ENCODE peak calls at places on chromosomes 4 and X, in eight cellular contexts. One of them, this sample, is unnamed.

GRCh38 chrX:41236629-41237028 is 97.3 kb upstream of the DDX3X start:
- DNase-seq in astrocyte: no peak
- DNase-seq in BJ: no peak
- DNase-seq in AG10803: peak; percentile 13
- DNase-seq in bronchial epithelial cell: no peak
- DNase-seq in brain microvascular endothelial cell: no peak
- DNase-seq in colonic mucosa: no peak
- DNase-seq in left ventricle myocardium inferior: no peak
- DNase-seq in this sample: no peak

GRCh38 chr4:7021930-7022658 is 21.1 kb upstream of the TADA2B start:
- DNase-seq in astrocyte: peak; percentile 84
- DNase-seq in BJ: peak; percentile 94
- DNase-seq in AG10803: peak; percentile 94
- DNase-seq in bronchial epithelial cell: peak; percentile 64
- DNase-seq in brain microvascular endothelial cell: peak; percentile 71
- DNase-seq in colonic mucosa: no peak
- DNase-seq in left ventricle myocardium inferior: no peak
- DNase-seq in this sample: peak; percentile 79

GRCh38 chr4:97984545-97985131 is 158.6 kb downstream of the STPG2 start:
- DNase-seq in astrocyte: no peak
- DNase-seq in BJ: no peak
- DNase-seq in AG10803: no peak
- DNase-seq in bronchial epithelial cell: no peak
- DNase-seq in brain microvascular endothelial cell: no peak
- DNase-seq in colonic mucosa: no peak
- DNase-seq in left ventricle myocardium inferior: no peak
- DNase-seq in this sample: peak; percentile 17

GRCh38 chrX:152895724-152896420 is 2.0 kb upstream of the ZNF185 start:
- DNase-seq in astrocyte: no peak
- DNase-seq in BJ: no peak
- DNase-seq in AG10803: no peak
- DNase-seq in bronchial epithelial cell: peak; percentile 82
- DNase-seq in brain microvascular endothelial cell: no peak
- DNase-seq in colonic mucosa: peak; percentile 72
- DNase-seq in left ventricle myocardium inferior: no peak
- DNase-seq in this sample: peak; percentile 90

GRCh38 chrX:149010026-149010898 is 494.8 kb downstream of the IDS start:
- DNase-seq in astrocyte: no peak
- DNase-seq in BJ: no peak
- DNase-seq in AG10803: no peak
- DNase-seq in bronchial epithelial cell: no peak
- DNase-seq in brain microvascular endothelial cell: no peak
- DNase-seq in colonic mucosa: no peak
- DNase-seq in left ventricle myocardium inferior: no peak
- DNase-seq in this sample: no peak

GRCh38 chrX:16589211-16589610 is 60.7 kb upstream of the S100G start:
- DNase-seq in astrocyte: peak; percentile 63
- DNase-seq in BJ: no peak
- DNase-seq in AG10803: peak; percentile 64
- DNase-seq in bronchial epithelial cell: peak; percentile 75
- DNase-seq in brain microvascular endothelial cell: peak; percentile 28
- DNase-seq in colonic mucosa: no peak
- DNase-seq in left ventricle myocardium inferior: no peak
- DNase-seq in this sample: peak; percentile 76

GRCh38 chr4:2843909-2844584 is 403 bp downstream of the ADD1 start:
- DNase-seq in astrocyte: no peak
- DNase-seq in BJ: no peak
- DNase-seq in AG10803: peak; percentile 23
- DNase-seq in bronchial epithelial cell: no peak
- DNase-seq in brain microvascular endothelial cell: peak; percentile 14
- DNase-seq in colonic mucosa: peak; percentile 50
- DNase-seq in left ventricle myocardium inferior: peak; percentile 61
- DNase-seq in this sample: peak; percentile 22

GRCh38 chr4:157983300-157983699 is 189.5 kb downstream of the GASK1B start:
- DNase-seq in astrocyte: no peak
- DNase-seq in BJ: no peak
- DNase-seq in AG10803: no peak
- DNase-seq in bronchial epithelial cell: no peak
- DNase-seq in brain microvascular endothelial cell: no peak
- DNase-seq in colonic mucosa: no peak
- DNase-seq in left ventricle myocardium inferior: no peak
- DNase-seq in this sample: no peak

GRCh38 chr4:39324446-39324845 is 41.7 kb downstream of the RFC1 start:
- DNase-seq in astrocyte: no peak
- DNase-seq in BJ: no peak
- DNase-seq in AG10803: no peak
- DNase-seq in bronchial epithelial cell: no peak
- DNase-seq in brain microvascular endothelial cell: no peak
- DNase-seq in colonic mucosa: no peak
- DNase-seq in left ventricle myocardium inferior: no peak
- DNase-seq in this sample: no peak

GRCh38 chr4:140871368-140871767 is 115.2 kb upstream of the TBC1D9 start:
- DNase-seq in astrocyte: no peak
- DNase-seq in BJ: no peak
- DNase-seq in AG10803: no peak
- DNase-seq in bronchial epithelial cell: no peak
- DNase-seq in brain microvascular endothelial cell: no peak
- DNase-seq in colonic mucosa: no peak
- DNase-seq in left ventricle myocardium inferior: no peak
- DNase-seq in this sample: no peak

GRCh38 chr4:156771171-156771837 is 200.3 kb downstream of the PDGFC start:
- DNase-seq in astrocyte: peak; percentile 82
- DNase-seq in BJ: no peak
- DNase-seq in AG10803: peak; percentile 93
- DNase-seq in bronchial epithelial cell: peak; percentile 100
- DNase-seq in brain microvascular endothelial cell: peak; percentile 28
- DNase-seq in colonic mucosa: no peak
- DNase-seq in left ventricle myocardium inferior: no peak
- DNase-seq in this sample: peak; percentile 99

GRCh38 chr4:7753271-7753670 is 186.4 kb downstream of the AFAP1 start:
- DNase-seq in astrocyte: peak; percentile 34
- DNase-seq in BJ: no peak
- DNase-seq in AG10803: no peak
- DNase-seq in bronchial epithelial cell: peak; percentile 81
- DNase-seq in brain microvascular endothelial cell: no peak
- DNase-seq in colonic mucosa: no peak
- DNase-seq in left ventricle myocardium inferior: no peak
- DNase-seq in this sample: peak; percentile 86

GRCh38 chr4:8306511-8307021 is 37.0 kb downstream of the HTRA3 start:
- DNase-seq in astrocyte: no peak
- DNase-seq in BJ: no peak
- DNase-seq in AG10803: peak; percentile 12
- DNase-seq in bronchial epithelial cell: no peak
- DNase-seq in brain microvascular endothelial cell: no peak
- DNase-seq in colonic mucosa: no peak
- DNase-seq in left ventricle myocardium inferior: peak; percentile 38
- DNase-seq in this sample: no peak

GRCh38 chr4:1743551-1743950 is 22.2 kb downstream of the TACC3 start:
- DNase-seq in astrocyte: no peak
- DNase-seq in BJ: no peak
- DNase-seq in AG10803: no peak
- DNase-seq in bronchial epithelial cell: no peak
- DNase-seq in brain microvascular endothelial cell: no peak
- DNase-seq in colonic mucosa: no peak
- DNase-seq in left ventricle myocardium inferior: no peak
- DNase-seq in this sample: no peak

GRCh38 chr4:81095411-81095810 is 64.9 kb downstream of the BMP3 start:
- DNase-seq in astrocyte: no peak
- DNase-seq in BJ: no peak
- DNase-seq in AG10803: no peak
- DNase-seq in bronchial epithelial cell: peak; percentile 49
- DNase-seq in brain microvascular endothelial cell: no peak
- DNase-seq in colonic mucosa: no peak
- DNase-seq in left ventricle myocardium inferior: no peak
- DNase-seq in this sample: no peak

GRCh38 chr4:14700544-14700943 is 301.7 kb upstream of the CPEB2 start:
- DNase-seq in astrocyte: no peak
- DNase-seq in BJ: no peak
- DNase-seq in AG10803: no peak
- DNase-seq in bronchial epithelial cell: no peak
- DNase-seq in brain microvascular endothelial cell: no peak
- DNase-seq in colonic mucosa: no peak
- DNase-seq in left ventricle myocardium inferior: no peak
- DNase-seq in this sample: no peak

GRCh38 chr4:76984788-76985211 is 35.2 kb downstream of the SEPTIN11 start:
- DNase-seq in astrocyte: peak; percentile 100
- DNase-seq in BJ: peak; percentile 100
- DNase-seq in AG10803: peak; percentile 100
- DNase-seq in bronchial epithelial cell: peak; percentile 80
- DNase-seq in brain microvascular endothelial cell: peak; percentile 99
- DNase-seq in colonic mucosa: no peak
- DNase-seq in left ventricle myocardium inferior: peak; percentile 44
- DNase-seq in this sample: peak; percentile 86

GRCh38 chr4:76982638-76983579 is 33.4 kb downstream of the SEPTIN11 start:
- DNase-seq in astrocyte: peak; percentile 56
- DNase-seq in BJ: no peak
- DNase-seq in AG10803: peak; percentile 63
- DNase-seq in bronchial epithelial cell: no peak
- DNase-seq in brain microvascular endothelial cell: no peak
- DNase-seq in colonic mucosa: no peak
- DNase-seq in left ventricle myocardium inferior: no peak
- DNase-seq in this sample: no peak

GRCh38 chr4:76987153-76987562 is 37.6 kb downstream of the SEPTIN11 start:
- DNase-seq in astrocyte: peak; percentile 99
- DNase-seq in BJ: peak; percentile 99
- DNase-seq in AG10803: peak; percentile 100
- DNase-seq in bronchial epithelial cell: no peak
- DNase-seq in brain microvascular endothelial cell: peak; percentile 96
- DNase-seq in colonic mucosa: no peak
- DNase-seq in left ventricle myocardium inferior: peak; percentile 34
- DNase-seq in this sample: no peak

GRCh38 chr4:76981649-76982048 is 32.1 kb downstream of the SEPTIN11 start:
- DNase-seq in astrocyte: no peak
- DNase-seq in BJ: no peak
- DNase-seq in AG10803: no peak
- DNase-seq in bronchial epithelial cell: no peak
- DNase-seq in brain microvascular endothelial cell: no peak
- DNase-seq in colonic mucosa: no peak
- DNase-seq in left ventricle myocardium inferior: no peak
- DNase-seq in this sample: no peak

DNA sequence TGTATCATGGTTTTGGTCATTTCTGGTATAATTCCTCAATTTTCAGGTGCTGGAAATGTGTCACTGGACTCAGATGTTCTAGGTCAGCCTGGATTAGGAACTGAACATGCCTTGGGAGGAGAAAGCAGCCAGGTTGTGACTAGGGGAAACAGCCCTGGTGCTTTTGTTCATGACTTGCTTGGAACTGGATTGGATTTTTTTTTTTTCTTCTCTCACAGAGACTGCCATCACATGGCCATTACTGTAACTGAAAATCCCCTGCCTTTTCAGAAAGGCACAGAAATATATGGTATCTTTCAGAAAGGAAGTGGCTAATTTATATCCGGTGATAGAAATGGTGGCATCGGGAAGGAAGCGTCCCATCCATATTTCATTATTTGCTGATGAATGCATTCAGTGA is 34.6 kb downstream of the SEPTIN11 start:
- DNase-seq in astrocyte: peak; percentile 47
- DNase-seq in BJ: no peak
- DNase-seq in AG10803: peak; percentile 74
- DNase-seq in bronchial epithelial cell: peak; percentile 24
- DNase-seq in brain microvascular endothelial cell: no peak
- DNase-seq in colonic mucosa: no peak
- DNase-seq in left ventricle myocardium inferior: no peak
- DNase-seq in this sample: peak; percentile 30
- TF ChIP-seq CTCF in astrocyte: peak; percentile 48
- TF ChIP-seq CTCF in BJ: peak; percentile 42
- TF ChIP-seq CTCF in AG10803: peak; percentile 55
- TF ChIP-seq CTCF in bronchial epithelial cell: peak; percentile 22
- TF ChIP-seq CTCF in brain microvascular endothelial cell: peak; percentile 48
- TF ChIP-seq CTCF in colonic mucosa: no peak
- TF ChIP-seq CTCF in left ventricle myocardium inferior: peak; percentile 38
- TF ChIP-seq CTCF in this sample: peak; percentile 44

DNA sequence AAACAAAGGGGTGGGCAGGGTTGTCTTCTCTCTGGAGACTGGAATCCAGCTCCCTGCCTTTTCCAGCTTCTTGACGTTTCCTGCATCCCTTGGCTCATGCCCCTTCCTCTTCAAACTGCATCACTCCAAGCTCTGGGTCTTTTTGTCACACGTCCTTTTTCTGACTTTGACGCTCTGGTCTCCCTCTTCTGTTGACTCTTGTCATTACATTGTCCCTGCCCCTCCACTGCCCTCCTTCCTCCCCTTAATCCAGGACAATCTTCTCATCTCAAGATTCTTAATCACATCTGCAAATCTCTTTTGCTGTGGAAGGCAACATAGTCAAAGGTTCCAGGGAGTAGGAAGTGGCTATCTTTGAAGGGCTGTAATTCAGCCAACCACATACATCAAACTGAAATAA is 178.3 kb downstream of the TMA16 start:
- DNase-seq in astrocyte: no peak
- DNase-seq in BJ: no peak
- DNase-seq in AG10803: no peak
- DNase-seq in bronchial epithelial cell: no peak
- DNase-seq in brain microvascular endothelial cell: no peak
- DNase-seq in colonic mucosa: no peak
- DNase-seq in left ventricle myocardium inferior: no peak
- DNase-seq in this sample: no peak
- TF ChIP-seq CTCF in astrocyte: no peak
- TF ChIP-seq CTCF in BJ: no peak
- TF ChIP-seq CTCF in AG10803: no peak
- TF ChIP-seq CTCF in bronchial epithelial cell: no peak
- TF ChIP-seq CTCF in brain microvascular endothelial cell: peak; percentile 11
- TF ChIP-seq CTCF in colonic mucosa: no peak
- TF ChIP-seq CTCF in left ventricle myocardium inferior: no peak
- TF ChIP-seq CTCF in this sample: no peak

GRCh38 chrX:129609395-129609794 is 45.4 kb downstream of the APLN start:
- DNase-seq in astrocyte: no peak
- DNase-seq in BJ: no peak
- DNase-seq in AG10803: no peak
- DNase-seq in bronchial epithelial cell: no peak
- DNase-seq in brain microvascular endothelial cell: no peak
- DNase-seq in colonic mucosa: no peak
- DNase-seq in left ventricle myocardium inferior: no peak
- DNase-seq in this sample: no peak
- TF ChIP-seq CTCF in astrocyte: peak; percentile 8
- TF ChIP-seq CTCF in BJ: no peak
- TF ChIP-seq CTCF in AG10803: peak; percentile 14
- TF ChIP-seq CTCF in bronchial epithelial cell: peak; percentile 3
- TF ChIP-seq CTCF in brain microvascular endothelial cell: peak; percentile 30
- TF ChIP-seq CTCF in colonic mucosa: no peak
- TF ChIP-seq CTCF in left ventricle myocardium inferior: no peak
- TF ChIP-seq CTCF in this sample: no peak

DNA sequence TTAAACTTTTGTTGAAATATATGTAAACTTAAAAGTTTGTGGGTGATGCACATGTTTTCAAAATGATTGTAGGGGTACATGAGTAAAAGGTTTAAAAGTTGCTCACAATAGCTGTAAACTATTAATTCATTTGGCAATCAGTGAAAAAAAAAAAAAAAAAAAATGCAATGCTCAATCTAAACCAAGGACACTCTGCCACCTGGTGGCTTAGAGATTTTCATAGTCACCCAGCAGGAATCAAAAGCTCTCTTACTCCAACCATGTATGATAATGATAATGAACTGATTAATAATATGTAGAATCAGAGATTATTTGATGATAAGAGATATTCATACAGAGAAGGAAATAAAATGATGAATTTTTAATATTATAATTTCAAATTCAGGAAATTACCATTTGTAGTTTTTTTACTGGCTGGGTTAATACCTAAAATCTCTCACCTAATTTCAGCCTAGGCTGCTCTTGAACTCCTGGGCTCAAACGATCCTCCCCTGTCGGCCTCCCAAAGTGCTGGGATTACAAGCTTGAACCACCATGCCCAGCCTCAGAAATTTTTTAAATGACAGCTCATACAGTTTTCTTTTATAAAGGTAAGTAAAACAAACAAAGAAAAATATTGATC is 46.9 kb upstream of the SLC25A4 start:
- DNase-seq in astrocyte: peak; percentile 18
- DNase-seq in BJ: no peak
- DNase-seq in AG10803: peak; percentile 42
- DNase-seq in bronchial epithelial cell: peak; percentile 46
- DNase-seq in brain microvascular endothelial cell: peak; percentile 33
- DNase-seq in colonic mucosa: peak; percentile 29
- DNase-seq in left ventricle myocardium inferior: no peak
- DNase-seq in this sample: peak; percentile 59
- TF ChIP-seq CTCF in astrocyte: peak; percentile 58
- TF ChIP-seq CTCF in BJ: peak; percentile 58
- TF ChIP-seq CTCF in AG10803: peak; percentile 70
- TF ChIP-seq CTCF in bronchial epithelial cell: peak; percentile 32
- TF ChIP-seq CTCF in brain microvascular endothelial cell: peak; percentile 69
- TF ChIP-seq CTCF in colonic mucosa: peak; percentile 39
- TF ChIP-seq CTCF in left ventricle myocardium inferior: peak; percentile 74
- TF ChIP-seq CTCF in this sample: peak; percentile 71

This sample was measured in epithelial cell of esophagus.